ENCODE peak calls at places on chromosomes 3 and 15, in seven cellular contexts. One of them, this sample, is unnamed.

GRCh38 chr15:45660231-45660979 is 25.6 kb downstream of the SQOR start:
- DNase-seq in AG04450: no peak
- DNase-seq in GM12865: no peak
- DNase-seq in osteocyte: no peak
- DNase-seq in heart right ventricle: no peak
- DNase-seq in cardiac muscle cell: peak; percentile 14
- DNase-seq in GM06990: no peak
- DNase-seq in this sample: peak; percentile 59

GRCh38 chr15:57406040-57406772 is 29.9 kb downstream of the CGNL1 start:
- DNase-seq in GM06990: no peak
- DNase-seq in heart right ventricle: no peak
- DNase-seq in cardiac muscle cell: no peak
- DNase-seq in AG04450: no peak
- DNase-seq in GM12865: no peak
- DNase-seq in osteocyte: no peak
- DNase-seq in this sample: no peak

GRCh38 chr3:38000965-38001455 is 10.4 kb downstream of the VILL start:
- DNase-seq in GM12865: no peak
- DNase-seq in osteocyte: no peak
- DNase-seq in GM06990: no peak
- DNase-seq in cardiac muscle cell: no peak
- DNase-seq in heart right ventricle: no peak
- DNase-seq in AG04450: no peak
- DNase-seq in this sample: no peak

GRCh38 chr3:42507751-42508335 is 5.4 kb downstream of the VIPR1 start:
- DNase-seq in GM06990: no peak
- DNase-seq in AG04450: no peak
- DNase-seq in heart right ventricle: no peak
- DNase-seq in cardiac muscle cell: no peak
- DNase-seq in GM12865: no peak
- DNase-seq in osteocyte: no peak
- DNase-seq in this sample: no peak

GRCh38 chr15:64681424-64682024 is 93.9 kb downstream of the RBPMS2 start:
- DNase-seq in osteocyte: no peak
- DNase-seq in GM12865: peak; percentile 39
- DNase-seq in heart right ventricle: peak; percentile 54
- DNase-seq in GM06990: no peak
- DNase-seq in cardiac muscle cell: peak; percentile 88
- DNase-seq in AG04450: no peak
- DNase-seq in this sample: peak; percentile 72

GRCh38 chr3:130227540-130227939 is 117.9 kb upstream of the COL6A5 start:
- DNase-seq in osteocyte: no peak
- DNase-seq in GM06990: no peak
- DNase-seq in cardiac muscle cell: no peak
- DNase-seq in heart right ventricle: no peak
- DNase-seq in AG04450: no peak
- DNase-seq in GM12865: no peak
- DNase-seq in this sample: no peak

GRCh38 chr3:122410639-122411038 is 5.2 kb downstream of the WDR5B start:
- DNase-seq in GM12865: no peak
- DNase-seq in heart right ventricle: no peak
- DNase-seq in AG04450: no peak
- DNase-seq in GM06990: no peak
- DNase-seq in cardiac muscle cell: no peak
- DNase-seq in osteocyte: no peak
- DNase-seq in this sample: no peak

GRCh38 chr3:178439504-178439903 is 96.7 kb upstream of the KCNMB2 start:
- DNase-seq in osteocyte: no peak
- DNase-seq in cardiac muscle cell: peak; percentile 18
- DNase-seq in GM12865: peak; percentile 30
- DNase-seq in heart right ventricle: no peak
- DNase-seq in GM06990: no peak
- DNase-seq in AG04450: peak; percentile 37
- DNase-seq in this sample: peak; percentile 36

GRCh38 chr15:85620321-85621044 is 174.2 kb downstream of the KLHL25 start:
- DNase-seq in heart right ventricle: peak; percentile 64
- DNase-seq in GM06990: no peak
- DNase-seq in cardiac muscle cell: no peak
- DNase-seq in osteocyte: no peak
- DNase-seq in GM12865: no peak
- DNase-seq in AG04450: no peak
- DNase-seq in this sample: no peak

GRCh38 chr3:4235690-4236089 is 67.5 kb upstream of the SETMAR start:
- DNase-seq in GM12865: no peak
- DNase-seq in AG04450: no peak
- DNase-seq in cardiac muscle cell: no peak
- DNase-seq in heart right ventricle: no peak
- DNase-seq in osteocyte: no peak
- DNase-seq in GM06990: no peak
- DNase-seq in this sample: no peak

GRCh38 chr3:183122257-183122932 is 23.1 kb upstream of the MCCC1 start:
- DNase-seq in heart right ventricle: no peak
- DNase-seq in AG04450: no peak
- DNase-seq in GM06990: no peak
- DNase-seq in GM12865: peak; percentile 55
- DNase-seq in osteocyte: no peak
- DNase-seq in cardiac muscle cell: peak; percentile 61
- DNase-seq in this sample: peak; percentile 67

GRCh38 chr3:34189133-34189532 is 390.7 kb downstream of the PDCD6IP start:
- DNase-seq in GM06990: no peak
- DNase-seq in cardiac muscle cell: peak; percentile 59
- DNase-seq in heart right ventricle: no peak
- DNase-seq in GM12865: no peak
- DNase-seq in osteocyte: no peak
- DNase-seq in AG04450: no peak
- DNase-seq in this sample: no peak

GRCh38 chr3:55488398-55489055 is 1.4 kb upstream of the WNT5A start:
- DNase-seq in osteocyte: no peak
- DNase-seq in AG04450: peak; percentile 81
- DNase-seq in cardiac muscle cell: peak; percentile 76
- DNase-seq in GM06990: peak; percentile 52
- DNase-seq in heart right ventricle: peak; percentile 56
- DNase-seq in GM12865: peak; percentile 76
- DNase-seq in this sample: peak; percentile 84

GRCh38 chr15:35444557-35445204 is 101.3 kb downstream of the DPH6 start:
- DNase-seq in GM06990: peak; percentile 6
- DNase-seq in osteocyte: no peak
- DNase-seq in GM12865: peak; percentile 64
- DNase-seq in cardiac muscle cell: peak; percentile 61
- DNase-seq in AG04450: no peak
- DNase-seq in heart right ventricle: no peak
- DNase-seq in this sample: peak; percentile 42

GRCh38 chr3:114506622-114507300 is 212.9 kb downstream of the TIGIT start:
- DNase-seq in osteocyte: no peak
- DNase-seq in cardiac muscle cell: no peak
- DNase-seq in GM06990: no peak
- DNase-seq in heart right ventricle: no peak
- DNase-seq in AG04450: no peak
- DNase-seq in GM12865: no peak
- DNase-seq in this sample: no peak

GRCh38 chr3:194814878-194815357 is 129.2 kb downstream of the FAM43A start:
- DNase-seq in AG04450: no peak
- DNase-seq in osteocyte: no peak
- DNase-seq in GM06990: no peak
- DNase-seq in GM12865: no peak
- DNase-seq in heart right ventricle: peak; percentile 22
- DNase-seq in cardiac muscle cell: no peak
- DNase-seq in this sample: no peak

GRCh38 chr3:24505678-24506560 is 11.3 kb upstream of the THRB start:
- DNase-seq in GM12865: no peak
- DNase-seq in GM06990: no peak
- DNase-seq in osteocyte: no peak
- DNase-seq in heart right ventricle: no peak
- DNase-seq in AG04450: no peak
- DNase-seq in cardiac muscle cell: no peak
- DNase-seq in this sample: no peak

GRCh38 chr3:22908974-22909507 is 294.1 kb upstream of the UBE2E2 start:
- DNase-seq in cardiac muscle cell: no peak
- DNase-seq in osteocyte: no peak
- DNase-seq in AG04450: no peak
- DNase-seq in GM12865: no peak
- DNase-seq in heart right ventricle: no peak
- DNase-seq in GM06990: no peak
- DNase-seq in this sample: no peak
- TF ChIP-seq CTCF in cardiac muscle cell: no peak
- TF ChIP-seq CTCF in osteocyte: no peak
- TF ChIP-seq CTCF in AG04450: no peak
- TF ChIP-seq CTCF in GM12865: no peak
- TF ChIP-seq CTCF in heart right ventricle: peak; percentile 41
- TF ChIP-seq CTCF in GM06990: no peak
- TF ChIP-seq CTCF in this sample: no peak

GRCh38 chr15:39684215-39684614 is 98.4 kb downstream of the FSIP1 start:
- DNase-seq in GM06990: no peak
- DNase-seq in AG04450: no peak
- DNase-seq in heart right ventricle: no peak
- DNase-seq in cardiac muscle cell: no peak
- DNase-seq in GM12865: no peak
- DNase-seq in osteocyte: no peak
- DNase-seq in this sample: no peak

GRCh38 chr15:39685367-39685766 is 97.3 kb downstream of the FSIP1 start:
- DNase-seq in osteocyte: no peak
- DNase-seq in heart right ventricle: no peak
- DNase-seq in cardiac muscle cell: no peak
- DNase-seq in GM12865: no peak
- DNase-seq in AG04450: no peak
- DNase-seq in GM06990: no peak
- DNase-seq in this sample: no peak

GRCh38 chr15:39682366-39682765 is 100.3 kb downstream of the FSIP1 start:
- DNase-seq in GM12865: no peak
- DNase-seq in GM06990: no peak
- DNase-seq in AG04450: no peak
- DNase-seq in osteocyte: no peak
- DNase-seq in heart right ventricle: no peak
- DNase-seq in cardiac muscle cell: no peak
- DNase-seq in this sample: no peak

GRCh38 chr15:39687965-39688364 is 94.7 kb downstream of the FSIP1 start:
- DNase-seq in AG04450: no peak
- DNase-seq in GM12865: no peak
- DNase-seq in cardiac muscle cell: no peak
- DNase-seq in heart right ventricle: no peak
- DNase-seq in osteocyte: no peak
- DNase-seq in GM06990: no peak
- DNase-seq in this sample: no peak

DNA sequence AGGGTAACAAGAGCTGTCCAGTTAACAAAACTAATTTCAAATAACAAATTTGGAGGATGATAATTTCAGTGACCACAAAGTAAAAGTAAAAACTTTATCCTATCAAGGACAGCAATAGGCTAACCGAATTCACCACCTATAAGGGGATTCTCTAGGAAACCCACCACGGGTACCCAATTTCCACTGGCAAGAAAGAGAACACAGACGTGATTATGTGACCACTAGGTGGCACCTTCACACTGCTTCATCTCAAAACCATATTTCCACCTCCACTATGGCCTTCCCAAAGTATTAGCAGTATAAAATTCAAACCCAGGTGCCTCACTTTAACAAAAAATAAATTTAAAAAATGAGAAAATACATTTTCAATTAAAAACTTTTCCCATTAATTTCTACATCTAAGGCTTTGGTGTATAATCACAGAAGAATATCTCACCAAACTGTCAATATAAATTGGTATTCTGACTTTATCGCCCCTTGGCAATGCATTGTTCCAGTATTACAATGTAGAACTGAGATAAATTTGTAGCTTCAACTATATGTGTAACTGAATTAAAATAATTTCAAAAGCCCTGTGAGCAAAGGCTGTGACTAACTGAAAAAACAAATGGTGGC is 96.5 kb downstream of the FSIP1 start:
- DNase-seq in cardiac muscle cell: peak; percentile 71
- DNase-seq in AG04450: peak; percentile 37
- DNase-seq in osteocyte: no peak
- DNase-seq in GM06990: no peak
- DNase-seq in GM12865: peak; percentile 63
- DNase-seq in heart right ventricle: peak; percentile 32
- DNase-seq in this sample: peak; percentile 39
- TF ChIP-seq CTCF in cardiac muscle cell: peak; percentile 66
- TF ChIP-seq CTCF in AG04450: peak; percentile 80
- TF ChIP-seq CTCF in osteocyte: peak; percentile 88
- TF ChIP-seq CTCF in GM06990: peak; percentile 67
- TF ChIP-seq CTCF in GM12865: peak; percentile 66
- TF ChIP-seq CTCF in heart right ventricle: peak; percentile 88
- TF ChIP-seq CTCF in this sample: peak; percentile 53

GRCh38 chr3:123909785-123910184 is 25.7 kb upstream of the MYLK start:
- DNase-seq in heart right ventricle: no peak
- DNase-seq in GM12865: peak; percentile 55
- DNase-seq in osteocyte: no peak
- DNase-seq in AG04450: no peak
- DNase-seq in cardiac muscle cell: no peak
- DNase-seq in GM06990: peak; percentile 5
- DNase-seq in this sample: no peak

GRCh38 chr3:123907720-123908119 is 23.6 kb upstream of the MYLK start:
- DNase-seq in AG04450: no peak
- DNase-seq in heart right ventricle: no peak
- DNase-seq in osteocyte: no peak
- DNase-seq in cardiac muscle cell: no peak
- DNase-seq in GM06990: no peak
- DNase-seq in GM12865: no peak
- DNase-seq in this sample: no peak
- TF ChIP-seq CTCF in AG04450: no peak
- TF ChIP-seq CTCF in heart right ventricle: no peak
- TF ChIP-seq CTCF in osteocyte: no peak
- TF ChIP-seq CTCF in cardiac muscle cell: no peak
- TF ChIP-seq CTCF in GM06990: peak; percentile 22
- TF ChIP-seq CTCF in GM12865: no peak
- TF ChIP-seq CTCF in this sample: no peak

DNA sequence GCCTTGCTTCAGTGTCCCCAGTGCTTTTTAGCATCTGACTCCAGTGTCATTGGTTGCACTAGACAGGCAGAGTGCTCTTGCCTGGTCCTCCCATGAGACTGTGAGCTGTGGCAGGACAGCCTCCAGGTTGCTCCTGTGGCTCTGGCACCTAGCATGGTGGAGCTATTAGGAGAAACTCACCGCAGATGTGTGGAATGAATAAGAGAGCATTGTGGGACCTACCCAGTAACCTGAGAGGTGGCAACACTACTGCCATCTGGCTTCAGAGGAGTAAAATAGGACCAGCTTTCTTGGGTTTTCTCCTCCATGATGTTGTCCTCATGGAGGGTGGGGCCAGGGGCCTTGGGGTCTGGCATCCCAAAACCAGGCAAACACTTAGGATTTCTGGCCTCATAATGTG is 183.6 kb downstream of the EPHB1 start:
- DNase-seq in osteocyte: no peak
- DNase-seq in AG04450: no peak
- DNase-seq in GM12865: peak; percentile 5
- DNase-seq in cardiac muscle cell: no peak
- DNase-seq in GM06990: no peak
- DNase-seq in heart right ventricle: no peak
- DNase-seq in this sample: no peak
- TF ChIP-seq CTCF in osteocyte: no peak
- TF ChIP-seq CTCF in AG04450: no peak
- TF ChIP-seq CTCF in GM12865: no peak
- TF ChIP-seq CTCF in cardiac muscle cell: no peak
- TF ChIP-seq CTCF in GM06990: peak; percentile 24
- TF ChIP-seq CTCF in heart right ventricle: peak; percentile 18
- TF ChIP-seq CTCF in this sample: no peak

GRCh38 chr3:15601399-15602145 is at the start of the genes BTD and HACL1:
- DNase-seq in GM06990: peak; percentile 99
- DNase-seq in cardiac muscle cell: peak; percentile 99
- DNase-seq in heart right ventricle: peak; percentile 97
- DNase-seq in osteocyte: peak; percentile 99
- DNase-seq in GM12865: peak; percentile 100
- DNase-seq in AG04450: peak; percentile 98
- DNase-seq in this sample: peak; percentile 93
- TF ChIP-seq CTCF in GM06990: peak; percentile 27
- TF ChIP-seq CTCF in cardiac muscle cell: peak; percentile 19
- TF ChIP-seq CTCF in heart right ventricle: peak; percentile 48
- TF ChIP-seq CTCF in osteocyte: peak; percentile 43
- TF ChIP-seq CTCF in GM12865: peak; percentile 31
- TF ChIP-seq CTCF in AG04450: peak; percentile 32
- TF ChIP-seq CTCF in this sample: peak; percentile 19